ENCODE peak calls at places on chromosomes 5 and 9, in four cellular contexts. One of them, this sample, is unnamed.
A peak's percentile ranks its signal among the peaks of the same experiment; 100 is the strongest.

GRCh38 chr5:44958943-44959342 is 150.2 kb downstream of the MRPS30 start:
- DNase-seq in A549: no peak
- DNase-seq in GM12878: no peak
- DNase-seq in K562: no peak
- DNase-seq in this sample: no peak

GRCh38 chr5:143714629-143715028 is 97.3 kb upstream of the HMHB1 start:
- DNase-seq in A549: no peak
- DNase-seq in GM12878: peak; percentile 20
- DNase-seq in K562: no peak
- DNase-seq in this sample: no peak

GRCh38 chr5:53095931-53096525 is 13.5 kb downstream of the MOCS2 start:
- DNase-seq in A549: peak; percentile 51
- DNase-seq in GM12878: peak; percentile 11
- DNase-seq in K562: peak; percentile 58
- DNase-seq in this sample: peak; percentile 60

GRCh38 chr5:170691623-170692022 is 91.9 kb upstream of the GABRP start:
- DNase-seq in A549: no peak
- DNase-seq in GM12878: no peak
- DNase-seq in K562: no peak
- DNase-seq in this sample: peak; percentile 73

GRCh38 chr5:135553688-135554462 is 18.1 kb upstream of the NEUROG1 start:
- DNase-seq in A549: peak; percentile 81
- DNase-seq in GM12878: no peak
- DNase-seq in K562: peak; percentile 41
- DNase-seq in this sample: peak; percentile 66

GRCh38 chr5:159837860-159838259 is 78.4 kb upstream of the ADRA1B start:
- DNase-seq in A549: no peak
- DNase-seq in GM12878: no peak
- DNase-seq in K562: no peak
- DNase-seq in this sample: no peak

GRCh38 chr5:150609843-150610584 is 30.4 kb upstream of the SYNPO start:
- DNase-seq in A549: no peak
- DNase-seq in GM12878: no peak
- DNase-seq in K562: no peak
- DNase-seq in this sample: no peak

GRCh38 chr9:14910178-14910805 is at the start of gene FREM1:
- DNase-seq in A549: no peak
- DNase-seq in GM12878: no peak
- DNase-seq in K562: no peak
- DNase-seq in this sample: peak; percentile 68

GRCh38 chr5:54959673-54960418 is 25.5 kb downstream of the ESM1 start:
- DNase-seq in A549: no peak
- DNase-seq in GM12878: no peak
- DNase-seq in K562: peak; percentile 24
- DNase-seq in this sample: peak; percentile 71

GRCh38 chr9:33498387-33498786 is 24.7 kb upstream of the NOL6 start:
- DNase-seq in A549: no peak
- DNase-seq in GM12878: no peak
- DNase-seq in K562: no peak
- DNase-seq in this sample: no peak

GRCh38 chr5:39172593-39172992 is 46.8 kb downstream of the FYB1 start:
- DNase-seq in A549: no peak
- DNase-seq in GM12878: no peak
- DNase-seq in K562: no peak
- DNase-seq in this sample: no peak

GRCh38 chr9:136147038-136147889 is 28.6 kb upstream of the TMEM250 start:
- DNase-seq in A549: no peak
- DNase-seq in GM12878: no peak
- DNase-seq in K562: no peak
- DNase-seq in this sample: peak; percentile 10

GRCh38 chr5:27523629-27524028 is 485.2 kb upstream of the CDH9 start:
- DNase-seq in A549: no peak
- DNase-seq in GM12878: no peak
- DNase-seq in K562: no peak
- DNase-seq in this sample: no peak

GRCh38 chr5:111493031-111493430 is 19.3 kb downstream of the STARD4 start:
- DNase-seq in A549: no peak
- DNase-seq in GM12878: no peak
- DNase-seq in K562: no peak
- DNase-seq in this sample: no peak

GRCh38 chr5:110258460-110258859 is 468.0 kb downstream of the TMEM232 start:
- DNase-seq in A549: no peak
- DNase-seq in GM12878: no peak
- DNase-seq in K562: no peak
- DNase-seq in this sample: no peak

GRCh38 chr5:1448511-1449011 is 3.3 kb upstream of the SLC6A3 start:
- DNase-seq in A549: no peak
- DNase-seq in GM12878: no peak
- DNase-seq in K562: no peak
- DNase-seq in this sample: no peak

GRCh38 chr5:14472986-14473567 is 108.5 kb upstream of the OTULINL start:
- DNase-seq in A549: no peak
- DNase-seq in GM12878: no peak
- DNase-seq in K562: no peak
- DNase-seq in this sample: no peak

GRCh38 chr9:105419981-105420597 is 27.7 kb upstream of the FSD1L start:
- DNase-seq in A549: no peak
- DNase-seq in GM12878: no peak
- DNase-seq in K562: no peak
- DNase-seq in this sample: no peak

GRCh38 chr9:87547665-87548064 is 50.0 kb downstream of the DAPK1 start:
- DNase-seq in A549: no peak
- DNase-seq in GM12878: no peak
- DNase-seq in K562: no peak
- DNase-seq in this sample: no peak

GRCh38 chr5:55851675-55851979 is 470 bp downstream of the IL31RA start:
- DNase-seq in A549: no peak
- DNase-seq in GM12878: no peak
- DNase-seq in K562: no peak
- DNase-seq in this sample: no peak

GRCh38 chr9:96222132-96222531 is 79.8 kb downstream of the HSD17B3 start:
- DNase-seq in A549: no peak
- DNase-seq in GM12878: no peak
- DNase-seq in K562: peak; percentile 41
- DNase-seq in this sample: peak; percentile 26

GRCh38 chr9:135887021-135887507 is 20.3 kb downstream of the CAMSAP1 start:
- DNase-seq in A549: no peak
- DNase-seq in GM12878: no peak
- DNase-seq in K562: no peak
- DNase-seq in this sample: no peak

GRCh38 chr5:177086918-177087706 is 397 bp downstream of the FGFR4 start:
- DNase-seq in A549: peak; percentile 92
- DNase-seq in GM12878: peak; percentile 19
- DNase-seq in K562: peak; percentile 94
- DNase-seq in this sample: peak; percentile 81

GRCh38 chr9:34996905-34997279 is 7.3 kb downstream of the DNAJB5 start:
- DNase-seq in A549: no peak
- DNase-seq in GM12878: no peak
- DNase-seq in K562: no peak
- DNase-seq in this sample: no peak

GRCh38 chr5:30693326-30693725 is 500.2 kb upstream of the CDH6 start:
- DNase-seq in A549: no peak
- DNase-seq in GM12878: no peak
- DNase-seq in K562: no peak
- DNase-seq in this sample: no peak

GRCh38 chr5:14816999-14817761 is 54.4 kb downstream of the ANKH start:
- DNase-seq in A549: no peak
- DNase-seq in GM12878: no peak
- DNase-seq in K562: no peak
- DNase-seq in this sample: no peak

GRCh38 chr9:214488-215448 is at the start of gene DOCK8:
- DNase-seq in A549: peak; percentile 43
- DNase-seq in GM12878: no peak
- DNase-seq in K562: peak; percentile 74
- DNase-seq in this sample: peak; percentile 90

GRCh38 chr9:82549174-82549821 is 513.6 kb downstream of the RASEF start:
- DNase-seq in A549: no peak
- DNase-seq in GM12878: no peak
- DNase-seq in K562: no peak
- DNase-seq in this sample: peak; percentile 20

GRCh38 chr5:76724871-76725270 is 8.9 kb downstream of the F2R start:
- DNase-seq in A549: peak; percentile 35
- DNase-seq in GM12878: no peak
- DNase-seq in K562: no peak
- DNase-seq in this sample: no peak

GRCh38 chr5:90967443-90967842 is 408.8 kb downstream of the ADGRV1 start:
- DNase-seq in A549: no peak
- DNase-seq in GM12878: no peak
- DNase-seq in K562: no peak
- DNase-seq in this sample: no peak

GRCh38 chr5:136087961-136088871 is 44.4 kb upstream of the SMAD5 start:
- DNase-seq in A549: no peak
- DNase-seq in GM12878: no peak
- DNase-seq in K562: peak; percentile 60
- DNase-seq in this sample: no peak

GRCh38 chr9:35341585-35341984 is 148.3 kb upstream of the RUSC2 start:
- DNase-seq in A549: no peak
- DNase-seq in GM12878: no peak
- DNase-seq in K562: no peak
- DNase-seq in this sample: peak; percentile 17

GRCh38 chr5:56026863-56027300 is 32.1 kb upstream of the IL6ST start:
- DNase-seq in A549: peak; percentile 54
- DNase-seq in GM12878: peak; percentile 89
- DNase-seq in K562: no peak
- DNase-seq in this sample: no peak

GRCh38 chr9:92424340-92424739 is at the start of gene OMD:
- DNase-seq in A549: no peak
- DNase-seq in GM12878: no peak
- DNase-seq in K562: no peak
- DNase-seq in this sample: no peak
- TF ChIP-seq ESRRA in A549: no peak
- TF ChIP-seq ESRRA in GM12878: no peak
- TF ChIP-seq ESRRA in K562: no peak
- TF ChIP-seq ESRRA in this sample: no peak

GRCh38 chr5:59322058-59322457 is 571.5 kb downstream of the PDE4D start:
- DNase-seq in A549: no peak
- DNase-seq in GM12878: no peak
- DNase-seq in K562: no peak
- DNase-seq in this sample: no peak
- TF ChIP-seq ESRRA in A549: no peak
- TF ChIP-seq ESRRA in GM12878: no peak
- TF ChIP-seq ESRRA in K562: no peak
- TF ChIP-seq ESRRA in this sample: no peak

GRCh38 chr9:101566904-101567724 is 27.7 kb downstream of the PPP3R2 start:
- DNase-seq in A549: peak; percentile 36
- DNase-seq in GM12878: no peak
- DNase-seq in K562: peak; percentile 34
- DNase-seq in this sample: peak; percentile 31
- TF ChIP-seq ESRRA in A549: no peak
- TF ChIP-seq ESRRA in GM12878: no peak
- TF ChIP-seq ESRRA in K562: no peak
- TF ChIP-seq ESRRA in this sample: no peak

DNA sequence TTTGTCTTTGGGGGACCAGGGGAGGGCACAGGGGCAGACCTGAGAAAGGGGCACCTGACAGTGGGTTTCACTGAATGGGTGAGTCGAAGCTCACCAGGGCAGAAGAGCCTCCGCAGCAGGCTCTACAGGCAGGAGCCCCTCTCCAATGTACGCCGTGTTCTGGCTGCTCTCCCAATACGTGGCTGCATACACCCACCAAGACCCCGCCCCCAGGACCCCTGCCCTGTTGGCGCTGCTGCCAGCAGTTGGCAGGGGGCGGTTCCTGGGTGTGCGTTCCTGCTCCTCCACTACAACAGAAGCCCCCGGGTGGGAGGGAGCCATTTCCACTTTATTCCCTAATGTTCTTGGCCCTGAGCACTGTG is 30.4 kb downstream of the SARDH start:
- DNase-seq in A549: no peak
- DNase-seq in GM12878: no peak
- DNase-seq in K562: no peak
- DNase-seq in this sample: no peak
- TF ChIP-seq ESRRA in A549: no peak
- TF ChIP-seq ESRRA in GM12878: no peak
- TF ChIP-seq ESRRA in K562: no peak
- TF ChIP-seq ESRRA in this sample: no peak

DNA sequence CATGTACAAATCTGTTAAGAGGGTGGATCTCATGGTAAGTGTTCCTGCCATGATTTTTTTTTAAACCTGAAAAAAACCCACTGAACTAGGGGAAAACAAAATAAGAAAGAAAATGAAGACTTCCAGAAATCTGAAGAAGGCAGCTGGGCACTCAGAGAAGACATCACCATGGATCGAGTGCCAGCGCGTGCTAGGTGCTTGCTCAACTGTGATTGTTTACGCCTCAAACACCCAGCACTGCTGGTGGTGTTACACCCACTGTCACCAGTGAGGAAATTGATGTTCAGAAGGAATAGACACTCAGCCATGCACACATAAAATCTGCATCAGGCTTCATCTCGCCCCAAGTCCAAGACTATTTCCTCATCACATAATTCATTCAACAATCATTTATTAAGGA is 82.1 kb downstream of the HRH2 start:
- DNase-seq in A549: no peak
- DNase-seq in GM12878: no peak
- DNase-seq in K562: no peak
- DNase-seq in this sample: no peak
- TF ChIP-seq ESRRA in A549: no peak
- TF ChIP-seq ESRRA in GM12878: no peak
- TF ChIP-seq ESRRA in K562: no peak
- TF ChIP-seq ESRRA in this sample: no peak

This sample was measured in WTC11.